ENCODE peak calls at places on chromosomes 12 and 14, in seven cellular contexts. Z is activated naive CD4-positive, alpha-beta T cell treated with anti-CD3 and anti-CD28 coated beads, Interleukin-2, amount 10 ng/mL, durations not matched to agents 7 days and 5 days; V is dorsolateral prefrontal cortex; O is activated CD4-positive, alpha-beta T cell treated with anti-CD3 and anti-CD28 coated beads for 24 hours; Q is putamen; X is CD14-positive monocyte; A is globus pallidus. I is an unnamed sample.

GRCh38 chr12:120332041-120332440 is 4.5 kb upstream of the PLA2G1B start:
- DNase-seq in Z (no peak), V (no peak), O (no peak), Q (no peak), X (no peak), A (no peak), I (no peak)

GRCh38 chr12:49667319-49668090 is 39.7 kb downstream of the FMNL3 start:
- DNase-seq in Z (no peak), V (no peak), O (no peak), Q (no peak), X (no peak), A (no peak), I (no peak)

GRCh38 chr12:54602661-54603060 is 14.2 kb upstream of the PPP1R1A start:
- DNase-seq in Z (no peak), V (no peak), O (no peak), Q (no peak), X (no peak), A (no peak), I (no peak)

GRCh38 chr14:30355431-30355913 is 203.5 kb upstream of the G2E3 start:
- DNase-seq in Z (no peak), V (no peak), O (no peak), Q (no peak), X (no peak), A (no peak), I (no peak)

GRCh38 chr14:90778468-90779255 is 37.6 kb downstream of the TTC7B start:
- DNase-seq in Z (no peak), V (no peak), O (no peak), Q (no peak), X (no peak), A (no peak), I (no peak)

GRCh38 chr14:55201219-55202096 is 10.1 kb upstream of the DLGAP5 start:
- DNase-seq in Z (no peak), V (no peak), O (no peak), Q (no peak), X (no peak), A (no peak), I (no peak)

GRCh38 chr12:27163048-27163715 is 80.8 kb upstream of the C12orf71 start:
- DNase-seq in Z (no peak), V (no peak), O (no peak), Q (no peak), X (no peak), A (no peak), I (no peak)

GRCh38 chr14:35277179-35277578 is 15.0 kb upstream of the PSMA6 start:
- DNase-seq in Z (no peak), V (no peak), O (no peak), Q (no peak), X (no peak), A (no peak), I (no peak)

GRCh38 chr14:95207475-95208253 is 50.3 kb upstream of the DICER1 start:
- DNase-seq in Z (no peak), V (no peak), O (no peak), Q (no peak), X (no peak), A (no peak), I (no peak)

GRCh38 chr14:104486222-104486743 is 93.3 kb upstream of the C14orf180 start:
- DNase-seq in Z (no peak), V (no peak), O (no peak), Q (no peak), X (no peak), A (no peak), I (no peak)

GRCh38 chr12:132638541-132639408 is 20.2 kb downstream of the P2RX2 start:
- DNase-seq in Z (peak), V (no peak), O (no peak), Q (no peak), X (no peak), A (no peak), I (no peak)

GRCh38 chr14:21326972-21327371 is 47.1 kb downstream of the RPGRIP1 start:
- DNase-seq in Z (no peak), V (no peak), O (no peak), Q (no peak), X (no peak), A (no peak), I (no peak)

GRCh38 chr12:58066296-58066695 is 124.9 kb downstream of the ATP23 start:
- DNase-seq in Z (no peak), V (no peak), O (no peak), Q (no peak), X (no peak), A (no peak), I (no peak)

GRCh38 chr14:104604461-104605449 is at the start of gene TMEM179:
- DNase-seq in Z (no peak), V (peak), O (no peak), Q (no peak), X (no peak), A (peak), I (no peak)

GRCh38 chr14:64855732-64856527 is 23.8 kb downstream of the SPTB start:
- DNase-seq in Z (no peak), V (peak), O (no peak), Q (no peak), X (no peak), A (no peak), I (no peak)

GRCh38 chr12:47763481-47764344 is 5.0 kb upstream of the RAPGEF3 start:
- DNase-seq in Z (no peak), V (no peak), O (no peak), Q (no peak), X (no peak), A (no peak), I (no peak)

GRCh38 chr12:121038861-121039654 is at the start of gene OASL:
- DNase-seq in Z (peak), V (no peak), O (no peak), Q (no peak), X (peak), A (no peak), I (no peak)

GRCh38 chr14:74686324-74686723 is 26.6 kb downstream of the AREL1 start:
- DNase-seq in Z (no peak), V (no peak), O (no peak), Q (no peak), X (no peak), A (no peak), I (no peak)

GRCh38 chr12:52041695-52042123 is 9.5 kb upstream of the NR4A1 start:
- DNase-seq in Z (peak), V (no peak), O (no peak), Q (no peak), X (no peak), A (no peak), I (no peak)